ENCODE peak calls at places on chromosome X, in five cellular contexts. D, T, P, U and O are unnamed samples.
A peak's percentile ranks its signal among the peaks of the same experiment; 100 is the strongest.

GRCh38 chrX:38982843-38983242 is 181.6 kb downstream of the MID1IP1 start:
- DNase-seq in D (no peak), T (no peak), P (no peak), U (no peak), O (no peak)

GRCh38 chrX:16665089-16665488 is 15.1 kb downstream of the S100G start:
- DNase-seq in D (peak; percentile 69), T (no peak), P (no peak), U (no peak), O (no peak)

GRCh38 chrX:23888887-23889501 is 18.7 kb downstream of the APOO start:
- DNase-seq in D (peak; percentile 19), T (no peak), P (no peak), U (no peak), O (no peak)

GRCh38 chrX:152276277-152276676 is 137.9 kb upstream of the MAGEA10 start:
- DNase-seq in D (no peak), T (no peak), P (no peak), U (no peak), O (no peak)

GRCh38 chrX:115333446-115333845 is 43.9 kb downstream of the LUZP4 start:
- DNase-seq in D (no peak), T (no peak), P (no peak), U (no peak), O (no peak)

GRCh38 chrX:17944833-17945497 is 83.9 kb upstream of the RAI2 start:
- DNase-seq in D (peak; percentile 1), T (peak; percentile 38), P (peak; percentile 10), U (no peak), O (no peak)

GRCh38 chrX:14356401-14356800 is 172.9 kb upstream of the GLRA2 start:
- DNase-seq in D (peak; percentile 76), T (no peak), P (no peak), U (no peak), O (no peak)

GRCh38 chrX:150697641-150698040 is 4.4 kb downstream of the MTMR1 start:
- DNase-seq in D (no peak), T (no peak), P (no peak), U (no peak), O (no peak)

GRCh38 chrX:11435568-11435967 is 142.4 kb downstream of the AMELX start:
- DNase-seq in D (peak; percentile 95), T (no peak), P (no peak), U (no peak), O (no peak)

GRCh38 chrX:16903274-16904019 is 33.3 kb upstream of the RBBP7 start:
- DNase-seq in D (no peak), T (no peak), P (no peak), U (no peak), O (no peak)

GRCh38 chrX:112803060-112803459 is 37.6 kb downstream of the AMOT start:
- DNase-seq in D (no peak), T (no peak), P (no peak), U (no peak), O (no peak)

GRCh38 chrX:109691752-109692151 is 41.3 kb downstream of the ACSL4 start:
- DNase-seq in D (no peak), T (no peak), P (no peak), U (no peak), O (no peak)

GRCh38 chrX:71637848-71638247 is 19.5 kb upstream of the CXCR3 start:
- DNase-seq in D (peak; percentile 42), T (no peak), P (no peak), U (no peak), O (no peak)

GRCh38 chrX:66638591-66639500 is at the start of gene EDA2R:
- DNase-seq in D (peak; percentile 83), T (peak; percentile 83), P (no peak), U (peak; percentile 42), O (no peak)

GRCh38 chrX:104430720-104431119 is 135.3 kb upstream of the IL1RAPL2 start:
- DNase-seq in D (no peak), T (no peak), P (no peak), U (no peak), O (no peak)

GRCh38 chrX:85159644-85160043 is 83.9 kb downstream of the SATL1 start:
- DNase-seq in D (no peak), T (no peak), P (no peak), U (no peak), O (no peak)

GRCh38 chrX:40244116-40244515 is 146.4 kb upstream of the BCOR start:
- DNase-seq in D (no peak), T (no peak), P (no peak), U (no peak), O (no peak)

GRCh38 chrX:119617511-119618164 is 11.4 kb upstream of the NKRF start:
- DNase-seq in D (no peak), T (peak; percentile 36), P (no peak), U (no peak), O (no peak)

GRCh38 chrX:123731987-123732678 is 719 bp downstream of the THOC2 start:
- DNase-seq in D (no peak), T (peak; percentile 23), P (no peak), U (no peak), O (peak; percentile 19)

GRCh38 chrX:48695925-48696300 is 621 bp upstream of the SUV39H1 start:
- DNase-seq in D (no peak), T (peak; percentile 34), P (no peak), U (no peak), O (no peak)

GRCh38 chrX:10076765-10077164 is 80.0 kb upstream of the CLCN4 start:
- DNase-seq in D (no peak), T (no peak), P (no peak), U (no peak), O (no peak)

GRCh38 chrX:302975-303374 is 15.6 kb downstream of the GTPBP6 start:
- DNase-seq in D (no peak), T (no peak), P (no peak), U (no peak), O (no peak)

GRCh38 chrX:133454525-133455323 is 39.4 kb upstream of the GPC4 start:
- DNase-seq in D (no peak), T (no peak), P (no peak), U (no peak), O (no peak)

GRCh38 chrX:149398027-149398426 is 107.1 kb downstream of the IDS start:
- DNase-seq in D (no peak), T (peak; percentile 4), P (no peak), U (no peak), O (no peak)

GRCh38 chrX:13732246-13733067 is 2.0 kb downstream of the TRAPPC2 start:
- DNase-seq in D (peak; percentile 48), T (no peak), P (no peak), U (no peak), O (no peak)

GRCh38 chrX:129600981-129601424 is 53.8 kb downstream of the APLN start:
- DNase-seq in D (peak; percentile 22), T (peak; percentile 35), P (no peak), U (no peak), O (no peak)
- TF ChIP-seq CTCF in D (peak; percentile 64), T (peak; percentile 57), P (peak; percentile 83), U (peak; percentile 16), O (peak; percentile 35)

GRCh38 chrX:74534569-74535038 is 79.8 kb downstream of the RLIM start:
- DNase-seq in D (peak; percentile 56), T (no peak), P (no peak), U (no peak), O (no peak)

GRCh38 chrX:74537011-74537390 is 77.4 kb downstream of the RLIM start:
- DNase-seq in D (no peak), T (no peak), P (no peak), U (no peak), O (no peak)

GRCh38 chrX:74535633-74536141 is 78.7 kb downstream of the RLIM start:
- DNase-seq in D (peak; percentile 59), T (peak; percentile 46), P (no peak), U (peak; percentile 42), O (peak; percentile 29)

GRCh38 chrX:74536142-74537010 is 78.0 kb downstream of the RLIM start:
- DNase-seq in D (peak; percentile 73), T (peak; percentile 64), P (no peak), U (peak; percentile 66), O (no peak)

DNA sequence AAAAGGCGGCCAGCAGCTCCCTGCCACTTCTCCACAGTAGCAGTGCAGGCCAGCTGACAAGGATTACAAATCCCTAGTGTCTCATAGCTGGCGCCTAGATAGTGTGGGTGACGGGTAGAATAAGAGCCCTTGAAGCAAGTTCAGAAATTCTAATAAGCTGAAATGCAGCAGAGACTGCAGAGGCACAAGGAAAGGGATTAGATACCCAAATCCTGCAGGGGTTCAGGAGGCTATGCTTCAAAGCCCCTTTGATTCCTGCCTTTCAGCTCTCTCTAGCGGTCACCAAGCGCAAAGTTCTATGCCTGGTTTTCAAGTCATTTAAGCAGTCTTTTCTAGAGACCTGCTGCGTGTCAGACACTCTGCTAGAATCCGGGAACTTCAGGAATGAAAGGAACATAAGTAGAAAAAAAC is 79.2 kb downstream of the RLIM start:
- DNase-seq in D (peak; percentile 70), T (peak; percentile 69), P (no peak), U (no peak), O (no peak)
- TF ChIP-seq CTCF in D (peak; percentile 59), T (peak; percentile 51), P (peak; percentile 69), U (no peak), O (no peak)

DNA sequence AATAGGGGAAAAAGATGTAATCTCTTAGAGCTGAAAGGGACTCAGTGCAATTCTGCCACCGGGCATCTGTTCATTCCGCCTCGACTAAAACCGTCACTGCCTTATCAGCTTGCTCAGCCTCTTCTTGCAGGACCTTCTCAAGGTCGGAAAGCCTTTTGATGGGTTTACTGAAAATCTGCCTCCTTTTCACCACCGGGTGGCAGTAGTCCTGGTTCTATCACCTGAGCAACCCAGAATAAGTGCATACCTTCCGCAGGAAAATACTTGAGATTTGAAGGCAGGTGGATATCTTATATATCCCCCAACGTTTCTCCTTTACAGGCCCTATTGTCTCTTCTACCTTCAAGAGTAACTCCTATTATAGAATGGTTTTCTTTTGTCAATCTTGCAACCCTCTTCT is 103.4 kb upstream of the PAK3 start:
- DNase-seq in D (peak; percentile 12), T (peak; percentile 65), P (peak; percentile 13), U (peak; percentile 51), O (no peak)
- TF ChIP-seq CTCF in D (peak; percentile 53), T (peak; percentile 76), P (peak; percentile 61), U (peak; percentile 29), O (no peak)

GRCh38 chrX:131763674-131764073 is 219.8 kb downstream of the OR13H1 start:
- DNase-seq in D (peak; percentile 17), T (no peak), P (peak; percentile 87), U (peak; percentile 92), O (no peak)
- TF ChIP-seq CTCF in D (no peak), T (no peak), P (peak; percentile 76), U (peak; percentile 30), O (no peak)